ENCODE peak calls at places on chromosomes 1 and 21, in seven cellular contexts. One of them, this sample, is unnamed.
A peak's percentile ranks its signal among the peaks of the same experiment; 100 is the strongest.

GRCh38 chr1:246141306-246141705 is 365.8 kb downstream of the SMYD3 start:
- DNase-seq in activated CD4-positive, alpha-beta T cell treated with anti-CD3 and anti-CD28 coated beads for 48 hours: no peak
- DNase-seq in Daoy: no peak
- DNase-seq in stimulated activated CD4-positive, alpha-beta T cell treated with anti-CD3 and anti-CD28 coated beads, Interleukin-12 subunit alpha, Interleukin-12 subunit beta, amount 100 ng/mL, for 4 hours: no peak
- DNase-seq in activated T-cell treated with anti-CD3 and anti-CD28 coated beads, Interleukin-2, amount 50 U/mL, for 72 hours: no peak
- DNase-seq in SJSA1: no peak
- DNase-seq in T-helper 22 cell: no peak
- DNase-seq in this sample: no peak

GRCh38 chr1:202940561-202940960 is 13.5 kb upstream of the KLHL12 start:
- DNase-seq in activated CD4-positive, alpha-beta T cell treated with anti-CD3 and anti-CD28 coated beads for 48 hours: no peak
- DNase-seq in Daoy: no peak
- DNase-seq in stimulated activated CD4-positive, alpha-beta T cell treated with anti-CD3 and anti-CD28 coated beads, Interleukin-12 subunit alpha, Interleukin-12 subunit beta, amount 100 ng/mL, for 4 hours: no peak
- DNase-seq in activated T-cell treated with anti-CD3 and anti-CD28 coated beads, Interleukin-2, amount 50 U/mL, for 72 hours: no peak
- DNase-seq in SJSA1: no peak
- DNase-seq in T-helper 22 cell: no peak
- DNase-seq in this sample: no peak

GRCh38 chr1:230145953-230146476 is 79.0 kb downstream of the GALNT2 start:
- DNase-seq in activated CD4-positive, alpha-beta T cell treated with anti-CD3 and anti-CD28 coated beads for 48 hours: no peak
- DNase-seq in Daoy: no peak
- DNase-seq in stimulated activated CD4-positive, alpha-beta T cell treated with anti-CD3 and anti-CD28 coated beads, Interleukin-12 subunit alpha, Interleukin-12 subunit beta, amount 100 ng/mL, for 4 hours: no peak
- DNase-seq in activated T-cell treated with anti-CD3 and anti-CD28 coated beads, Interleukin-2, amount 50 U/mL, for 72 hours: no peak
- DNase-seq in SJSA1: no peak
- DNase-seq in T-helper 22 cell: no peak
- DNase-seq in this sample: peak; percentile 33

GRCh38 chr1:233707906-233708292 is 94.0 kb downstream of the KCNK1 start:
- DNase-seq in activated CD4-positive, alpha-beta T cell treated with anti-CD3 and anti-CD28 coated beads for 48 hours: no peak
- DNase-seq in Daoy: no peak
- DNase-seq in stimulated activated CD4-positive, alpha-beta T cell treated with anti-CD3 and anti-CD28 coated beads, Interleukin-12 subunit alpha, Interleukin-12 subunit beta, amount 100 ng/mL, for 4 hours: no peak
- DNase-seq in activated T-cell treated with anti-CD3 and anti-CD28 coated beads, Interleukin-2, amount 50 U/mL, for 72 hours: no peak
- DNase-seq in SJSA1: no peak
- DNase-seq in T-helper 22 cell: no peak
- DNase-seq in this sample: no peak

GRCh38 chr1:93178418-93178817 is 1.8 kb downstream of the TMED5 start:
- DNase-seq in activated CD4-positive, alpha-beta T cell treated with anti-CD3 and anti-CD28 coated beads for 48 hours: no peak
- DNase-seq in Daoy: peak; percentile 47
- DNase-seq in stimulated activated CD4-positive, alpha-beta T cell treated with anti-CD3 and anti-CD28 coated beads, Interleukin-12 subunit alpha, Interleukin-12 subunit beta, amount 100 ng/mL, for 4 hours: no peak
- DNase-seq in activated T-cell treated with anti-CD3 and anti-CD28 coated beads, Interleukin-2, amount 50 U/mL, for 72 hours: no peak
- DNase-seq in SJSA1: no peak
- DNase-seq in T-helper 22 cell: no peak
- DNase-seq in this sample: no peak

GRCh38 chr1:173148971-173149370 is 58.2 kb downstream of the TNFSF4 start:
- DNase-seq in activated CD4-positive, alpha-beta T cell treated with anti-CD3 and anti-CD28 coated beads for 48 hours: no peak
- DNase-seq in Daoy: no peak
- DNase-seq in stimulated activated CD4-positive, alpha-beta T cell treated with anti-CD3 and anti-CD28 coated beads, Interleukin-12 subunit alpha, Interleukin-12 subunit beta, amount 100 ng/mL, for 4 hours: no peak
- DNase-seq in activated T-cell treated with anti-CD3 and anti-CD28 coated beads, Interleukin-2, amount 50 U/mL, for 72 hours: no peak
- DNase-seq in SJSA1: no peak
- DNase-seq in T-helper 22 cell: no peak
- DNase-seq in this sample: no peak

GRCh38 chr1:179794669-179795068 is 51.6 kb downstream of the FAM163A start:
- DNase-seq in activated CD4-positive, alpha-beta T cell treated with anti-CD3 and anti-CD28 coated beads for 48 hours: no peak
- DNase-seq in Daoy: peak; percentile 75
- DNase-seq in stimulated activated CD4-positive, alpha-beta T cell treated with anti-CD3 and anti-CD28 coated beads, Interleukin-12 subunit alpha, Interleukin-12 subunit beta, amount 100 ng/mL, for 4 hours: no peak
- DNase-seq in activated T-cell treated with anti-CD3 and anti-CD28 coated beads, Interleukin-2, amount 50 U/mL, for 72 hours: no peak
- DNase-seq in SJSA1: no peak
- DNase-seq in T-helper 22 cell: no peak
- DNase-seq in this sample: no peak

GRCh38 chr1:63408331-63408730 is 40.9 kb downstream of the ALG6 start:
- DNase-seq in activated CD4-positive, alpha-beta T cell treated with anti-CD3 and anti-CD28 coated beads for 48 hours: no peak
- DNase-seq in Daoy: no peak
- DNase-seq in stimulated activated CD4-positive, alpha-beta T cell treated with anti-CD3 and anti-CD28 coated beads, Interleukin-12 subunit alpha, Interleukin-12 subunit beta, amount 100 ng/mL, for 4 hours: no peak
- DNase-seq in activated T-cell treated with anti-CD3 and anti-CD28 coated beads, Interleukin-2, amount 50 U/mL, for 72 hours: no peak
- DNase-seq in SJSA1: no peak
- DNase-seq in T-helper 22 cell: no peak
- DNase-seq in this sample: no peak

GRCh38 chr1:152026895-152027294 is 9.9 kb downstream of the S100A11 start:
- DNase-seq in activated CD4-positive, alpha-beta T cell treated with anti-CD3 and anti-CD28 coated beads for 48 hours: no peak
- DNase-seq in Daoy: no peak
- DNase-seq in stimulated activated CD4-positive, alpha-beta T cell treated with anti-CD3 and anti-CD28 coated beads, Interleukin-12 subunit alpha, Interleukin-12 subunit beta, amount 100 ng/mL, for 4 hours: no peak
- DNase-seq in activated T-cell treated with anti-CD3 and anti-CD28 coated beads, Interleukin-2, amount 50 U/mL, for 72 hours: no peak
- DNase-seq in SJSA1: no peak
- DNase-seq in T-helper 22 cell: no peak
- DNase-seq in this sample: no peak

GRCh38 chr1:65148548-65149390 is 766 bp downstream of the AK4 start:
- DNase-seq in activated CD4-positive, alpha-beta T cell treated with anti-CD3 and anti-CD28 coated beads for 48 hours: peak; percentile 77
- DNase-seq in Daoy: peak; percentile 71
- DNase-seq in stimulated activated CD4-positive, alpha-beta T cell treated with anti-CD3 and anti-CD28 coated beads, Interleukin-12 subunit alpha, Interleukin-12 subunit beta, amount 100 ng/mL, for 4 hours: peak; percentile 28
- DNase-seq in activated T-cell treated with anti-CD3 and anti-CD28 coated beads, Interleukin-2, amount 50 U/mL, for 72 hours: peak; percentile 46
- DNase-seq in SJSA1: no peak
- DNase-seq in T-helper 22 cell: no peak
- DNase-seq in this sample: peak; percentile 43

GRCh38 chr1:184755226-184756065 is 788 bp upstream of the EDEM3 start:
- DNase-seq in activated CD4-positive, alpha-beta T cell treated with anti-CD3 and anti-CD28 coated beads for 48 hours: peak; percentile 28
- DNase-seq in Daoy: peak; percentile 43
- DNase-seq in stimulated activated CD4-positive, alpha-beta T cell treated with anti-CD3 and anti-CD28 coated beads, Interleukin-12 subunit alpha, Interleukin-12 subunit beta, amount 100 ng/mL, for 4 hours: no peak
- DNase-seq in activated T-cell treated with anti-CD3 and anti-CD28 coated beads, Interleukin-2, amount 50 U/mL, for 72 hours: peak; percentile 14
- DNase-seq in SJSA1: no peak
- DNase-seq in T-helper 22 cell: peak; percentile 23
- DNase-seq in this sample: no peak

GRCh38 chr1:245822997-245823396 is 668.2 kb downstream of the KIF26B start:
- DNase-seq in activated CD4-positive, alpha-beta T cell treated with anti-CD3 and anti-CD28 coated beads for 48 hours: no peak
- DNase-seq in Daoy: peak; percentile 79
- DNase-seq in stimulated activated CD4-positive, alpha-beta T cell treated with anti-CD3 and anti-CD28 coated beads, Interleukin-12 subunit alpha, Interleukin-12 subunit beta, amount 100 ng/mL, for 4 hours: no peak
- DNase-seq in activated T-cell treated with anti-CD3 and anti-CD28 coated beads, Interleukin-2, amount 50 U/mL, for 72 hours: no peak
- DNase-seq in SJSA1: peak; percentile 81
- DNase-seq in T-helper 22 cell: no peak
- DNase-seq in this sample: no peak

GRCh38 chr1:68141079-68141800 is 90.8 kb upstream of the DIRAS3 start:
- DNase-seq in activated CD4-positive, alpha-beta T cell treated with anti-CD3 and anti-CD28 coated beads for 48 hours: no peak
- DNase-seq in Daoy: peak; percentile 20
- DNase-seq in stimulated activated CD4-positive, alpha-beta T cell treated with anti-CD3 and anti-CD28 coated beads, Interleukin-12 subunit alpha, Interleukin-12 subunit beta, amount 100 ng/mL, for 4 hours: no peak
- DNase-seq in activated T-cell treated with anti-CD3 and anti-CD28 coated beads, Interleukin-2, amount 50 U/mL, for 72 hours: no peak
- DNase-seq in SJSA1: no peak
- DNase-seq in T-helper 22 cell: no peak
- DNase-seq in this sample: no peak

GRCh38 chr1:93433407-93433961 is 14.4 kb upstream of the FNBP1L start:
- DNase-seq in activated CD4-positive, alpha-beta T cell treated with anti-CD3 and anti-CD28 coated beads for 48 hours: peak; percentile 27
- DNase-seq in Daoy: no peak
- DNase-seq in stimulated activated CD4-positive, alpha-beta T cell treated with anti-CD3 and anti-CD28 coated beads, Interleukin-12 subunit alpha, Interleukin-12 subunit beta, amount 100 ng/mL, for 4 hours: no peak
- DNase-seq in activated T-cell treated with anti-CD3 and anti-CD28 coated beads, Interleukin-2, amount 50 U/mL, for 72 hours: no peak
- DNase-seq in SJSA1: no peak
- DNase-seq in T-helper 22 cell: no peak
- DNase-seq in this sample: no peak

GRCh38 chr1:159986093-159986492 is 32.1 kb upstream of the SLAMF9 start:
- DNase-seq in activated CD4-positive, alpha-beta T cell treated with anti-CD3 and anti-CD28 coated beads for 48 hours: no peak
- DNase-seq in Daoy: no peak
- DNase-seq in stimulated activated CD4-positive, alpha-beta T cell treated with anti-CD3 and anti-CD28 coated beads, Interleukin-12 subunit alpha, Interleukin-12 subunit beta, amount 100 ng/mL, for 4 hours: no peak
- DNase-seq in activated T-cell treated with anti-CD3 and anti-CD28 coated beads, Interleukin-2, amount 50 U/mL, for 72 hours: no peak
- DNase-seq in SJSA1: no peak
- DNase-seq in T-helper 22 cell: no peak
- DNase-seq in this sample: no peak

GRCh38 chr1:222097646-222098045 is 355.8 kb upstream of the DUSP10 start:
- DNase-seq in activated CD4-positive, alpha-beta T cell treated with anti-CD3 and anti-CD28 coated beads for 48 hours: no peak
- DNase-seq in Daoy: no peak
- DNase-seq in stimulated activated CD4-positive, alpha-beta T cell treated with anti-CD3 and anti-CD28 coated beads, Interleukin-12 subunit alpha, Interleukin-12 subunit beta, amount 100 ng/mL, for 4 hours: no peak
- DNase-seq in activated T-cell treated with anti-CD3 and anti-CD28 coated beads, Interleukin-2, amount 50 U/mL, for 72 hours: no peak
- DNase-seq in SJSA1: no peak
- DNase-seq in T-helper 22 cell: no peak
- DNase-seq in this sample: no peak

GRCh38 chr1:236143104-236143948 is 987 bp downstream of the GPR137B start:
- DNase-seq in activated CD4-positive, alpha-beta T cell treated with anti-CD3 and anti-CD28 coated beads for 48 hours: peak; percentile 67
- DNase-seq in Daoy: peak; percentile 42
- DNase-seq in stimulated activated CD4-positive, alpha-beta T cell treated with anti-CD3 and anti-CD28 coated beads, Interleukin-12 subunit alpha, Interleukin-12 subunit beta, amount 100 ng/mL, for 4 hours: peak; percentile 15
- DNase-seq in activated T-cell treated with anti-CD3 and anti-CD28 coated beads, Interleukin-2, amount 50 U/mL, for 72 hours: peak; percentile 65
- DNase-seq in SJSA1: no peak
- DNase-seq in T-helper 22 cell: no peak
- DNase-seq in this sample: no peak

GRCh38 chr21:29075706-29076447 is 2.4 kb upstream of the CCT8 start:
- DNase-seq in activated CD4-positive, alpha-beta T cell treated with anti-CD3 and anti-CD28 coated beads for 48 hours: no peak
- DNase-seq in Daoy: peak; percentile 37
- DNase-seq in stimulated activated CD4-positive, alpha-beta T cell treated with anti-CD3 and anti-CD28 coated beads, Interleukin-12 subunit alpha, Interleukin-12 subunit beta, amount 100 ng/mL, for 4 hours: no peak
- DNase-seq in activated T-cell treated with anti-CD3 and anti-CD28 coated beads, Interleukin-2, amount 50 U/mL, for 72 hours: no peak
- DNase-seq in SJSA1: no peak
- DNase-seq in T-helper 22 cell: no peak
- DNase-seq in this sample: no peak

GRCh38 chr1:205588691-205589445 is 42.9 kb downstream of the ELK4 start:
- DNase-seq in activated CD4-positive, alpha-beta T cell treated with anti-CD3 and anti-CD28 coated beads for 48 hours: peak; percentile 57
- DNase-seq in Daoy: peak; percentile 63
- DNase-seq in stimulated activated CD4-positive, alpha-beta T cell treated with anti-CD3 and anti-CD28 coated beads, Interleukin-12 subunit alpha, Interleukin-12 subunit beta, amount 100 ng/mL, for 4 hours: no peak
- DNase-seq in activated T-cell treated with anti-CD3 and anti-CD28 coated beads, Interleukin-2, amount 50 U/mL, for 72 hours: peak; percentile 59
- DNase-seq in SJSA1: peak; percentile 43
- DNase-seq in T-helper 22 cell: no peak
- DNase-seq in this sample: no peak

GRCh38 chr1:245999697-246000637 is 507.1 kb downstream of the SMYD3 start:
- DNase-seq in activated CD4-positive, alpha-beta T cell treated with anti-CD3 and anti-CD28 coated beads for 48 hours: no peak
- DNase-seq in Daoy: no peak
- DNase-seq in stimulated activated CD4-positive, alpha-beta T cell treated with anti-CD3 and anti-CD28 coated beads, Interleukin-12 subunit alpha, Interleukin-12 subunit beta, amount 100 ng/mL, for 4 hours: no peak
- DNase-seq in activated T-cell treated with anti-CD3 and anti-CD28 coated beads, Interleukin-2, amount 50 U/mL, for 72 hours: no peak
- DNase-seq in SJSA1: no peak
- DNase-seq in T-helper 22 cell: no peak
- DNase-seq in this sample: peak; percentile 19

GRCh38 chr1:111392042-111392441 is 35.5 kb downstream of the OVGP1 start:
- DNase-seq in activated CD4-positive, alpha-beta T cell treated with anti-CD3 and anti-CD28 coated beads for 48 hours: no peak
- DNase-seq in Daoy: no peak
- DNase-seq in stimulated activated CD4-positive, alpha-beta T cell treated with anti-CD3 and anti-CD28 coated beads, Interleukin-12 subunit alpha, Interleukin-12 subunit beta, amount 100 ng/mL, for 4 hours: no peak
- DNase-seq in activated T-cell treated with anti-CD3 and anti-CD28 coated beads, Interleukin-2, amount 50 U/mL, for 72 hours: no peak
- DNase-seq in SJSA1: no peak
- DNase-seq in T-helper 22 cell: no peak
- DNase-seq in this sample: no peak

GRCh38 chr1:45914836-45915235 is 111.4 kb downstream of the MAST2 start:
- DNase-seq in activated CD4-positive, alpha-beta T cell treated with anti-CD3 and anti-CD28 coated beads for 48 hours: no peak
- DNase-seq in Daoy: no peak
- DNase-seq in stimulated activated CD4-positive, alpha-beta T cell treated with anti-CD3 and anti-CD28 coated beads, Interleukin-12 subunit alpha, Interleukin-12 subunit beta, amount 100 ng/mL, for 4 hours: no peak
- DNase-seq in activated T-cell treated with anti-CD3 and anti-CD28 coated beads, Interleukin-2, amount 50 U/mL, for 72 hours: no peak
- DNase-seq in SJSA1: no peak
- DNase-seq in T-helper 22 cell: no peak
- DNase-seq in this sample: no peak

GRCh38 chr1:40663324-40664166 is 1.9 kb downstream of the RIMS3 start:
- DNase-seq in activated CD4-positive, alpha-beta T cell treated with anti-CD3 and anti-CD28 coated beads for 48 hours: no peak
- DNase-seq in Daoy: no peak
- DNase-seq in stimulated activated CD4-positive, alpha-beta T cell treated with anti-CD3 and anti-CD28 coated beads, Interleukin-12 subunit alpha, Interleukin-12 subunit beta, amount 100 ng/mL, for 4 hours: no peak
- DNase-seq in activated T-cell treated with anti-CD3 and anti-CD28 coated beads, Interleukin-2, amount 50 U/mL, for 72 hours: no peak
- DNase-seq in SJSA1: no peak
- DNase-seq in T-helper 22 cell: no peak
- DNase-seq in this sample: no peak